ENCODE peak calls at places on chromosomes 16 and 17, in eight cellular contexts. O is mesendoderm, M is H1, V is psoas muscle, Y is heart right ventricle, G is colonic mucosa, D is breast epithelium, N is upper lobe of right lung. L is an unnamed sample. For H3K36me3, the result is how much of the 10 kb centered on the place peaks cover.

GRCh38 chr17:82348866-82349265 is 10.2 kb upstream of the TEX19 start:
- DNase-seq in O (no peak), M (no peak), V (no peak), Y (no peak), G (no peak), D (no peak), N (no peak), L (no peak)

GRCh38 chr16:68232335-68232734 is 3.6 kb downstream of the ESRP2 start:
- DNase-seq in O (no peak), M (no peak), V (no peak), Y (no peak), G (no peak), D (no peak), N (peak), L (no peak)

GRCh38 chr16:14527411-14528044 is 102.5 kb downstream of the PARN start:
- DNase-seq in O (no peak), M (no peak), V (no peak), Y (no peak), G (no peak), D (no peak), N (no peak), L (no peak)

GRCh38 chr17:59451706-59452105 is 113.7 kb upstream of the DHX40 start:
- DNase-seq in O (peak), M (no peak), V (no peak), Y (no peak), G (no peak), D (no peak), N (no peak), L (no peak)

GRCh38 chr16:12679660-12680272 is 123.9 kb downstream of the CPPED1 start:
- DNase-seq in O (peak), M (no peak), V (no peak), Y (no peak), G (no peak), D (no peak), N (no peak), L (no peak)

GRCh38 chr17:77054926-77055325 is 85.8 kb upstream of the SEC14L1 start:
- DNase-seq in O (peak), M (no peak), V (no peak), Y (no peak), G (no peak), D (no peak), N (no peak), L (no peak)

GRCh38 chr17:14903810-14904209 is 361.3 kb downstream of the PMP22 start:
- DNase-seq in O (no peak), M (no peak), V (no peak), Y (no peak), G (no peak), D (no peak), N (no peak), L (no peak)

GRCh38 chr16:81638286-81638945 is 140.7 kb upstream of the PLCG2 start:
- DNase-seq in O (peak), M (no peak), V (no peak), Y (no peak), G (no peak), D (no peak), N (no peak), L (no peak)

GRCh38 chr16:27994686-27995085 is 68.8 kb downstream of the GSG1L start:
- DNase-seq in O (no peak), M (no peak), V (no peak), Y (no peak), G (no peak), D (no peak), N (no peak), L (no peak)

GRCh38 chr16:10879681-10880589 is 2.9 kb downstream of the CIITA start:
- DNase-seq in O (no peak), M (no peak), V (no peak), Y (no peak), G (no peak), D (no peak), N (peak), L (no peak)
- H3K4me3 ChIP-seq in O (no peak), M (no peak), V (peak), Y (peak), G (peak), D (peak), N (peak), L (peak)

DNA sequence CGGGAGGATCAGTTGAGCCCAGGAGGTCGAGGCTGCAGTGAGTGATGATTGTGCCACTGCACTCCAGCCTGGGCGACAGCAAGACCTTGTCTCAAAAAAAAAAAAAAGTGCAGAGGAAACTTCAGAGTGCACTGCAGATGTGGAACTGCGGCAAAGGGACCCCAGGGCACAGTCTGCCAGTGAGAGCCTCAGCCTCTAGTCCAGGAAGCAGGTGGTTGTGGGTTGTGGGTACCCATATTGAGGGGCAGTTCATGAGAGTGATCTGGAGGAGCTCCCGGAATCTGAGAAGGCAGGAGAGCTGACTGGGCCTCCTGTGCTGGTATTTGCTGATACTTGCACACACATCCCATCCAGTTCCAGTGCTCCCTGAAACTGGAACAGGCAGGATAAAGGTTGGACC is 13.1 kb downstream of the FOXN1 start:
- DNase-seq in O (no peak), M (no peak), V (no peak), Y (no peak), G (no peak), D (no peak), N (no peak), L (no peak)
- H3K27ac ChIP-seq in O (no peak), M (no peak), V (no peak), Y (no peak), G (no peak), D (no peak), N (no peak), L (no peak)

DNA sequence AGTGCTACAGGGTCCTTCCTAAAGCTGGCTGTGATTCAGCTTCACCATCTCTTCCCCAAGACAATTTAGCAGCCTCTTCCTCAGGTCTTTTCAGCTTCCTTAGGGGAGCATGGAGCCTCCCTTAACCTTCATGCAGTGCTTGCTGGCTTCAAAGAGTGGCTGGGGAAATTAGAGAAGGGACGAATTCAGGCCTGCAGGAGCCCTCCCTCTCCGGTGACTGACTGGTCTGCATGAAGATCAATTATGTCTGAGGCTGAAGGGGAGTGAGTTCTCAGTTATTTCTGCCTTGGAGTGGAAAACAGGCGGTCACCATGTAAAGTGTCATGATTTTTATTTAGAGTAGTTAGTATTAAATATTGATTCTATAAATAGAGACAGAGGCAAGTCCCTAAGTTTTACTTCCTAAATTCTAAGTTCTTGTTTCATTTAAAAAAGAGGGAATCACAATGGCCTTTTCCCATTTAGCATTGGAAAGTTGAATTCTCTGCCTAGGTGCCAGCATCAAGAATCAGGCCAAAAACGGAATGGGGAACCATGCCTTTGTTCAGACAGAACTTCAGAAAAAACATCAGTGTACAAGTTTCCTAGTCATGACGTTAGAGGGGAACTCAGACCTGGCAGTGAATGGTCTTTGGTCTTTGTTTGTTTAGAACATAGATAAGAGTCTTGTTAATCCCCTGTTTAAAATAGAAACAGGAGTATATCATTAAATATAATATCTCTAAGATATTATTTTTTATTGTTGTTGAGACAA is 4.3 kb downstream of the GABARAPL2 start:
- DNase-seq in O (no peak), M (no peak), V (no peak), Y (no peak), G (no peak), D (no peak), N (no peak), L (no peak)
- H3K36me3 ChIP-seq in O (under half), M (under half), V (under half), Y (under half), G (under half), D (under half), N (half or more), L (half or more)

GRCh38 chr16:54657058-54657708 is 273.5 kb upstream of the IRX5 start:
- DNase-seq in O (peak), M (no peak), V (no peak), Y (no peak), G (no peak), D (peak), N (no peak), L (no peak)
- H3K4me3 ChIP-seq in O (no peak), M (no peak), V (no peak), Y (no peak), G (no peak), D (no peak), N (no peak), L (no peak)

L was measured in esophagus squamous epithelium.